ENCODE peak calls at places on chromosomes 7 and 10, in six cellular contexts. X is brain microvascular endothelial cell, L is colonic mucosa, G is esophagus muscularis mucosa, C is body of pancreas, W is hepatocyte. M is an unnamed sample.

GRCh38 chr10:11849908-11850307 is 26.8 kb downstream of the PROSER2 start:
- DNase-seq in X (no peak), L (no peak), G (no peak), C (no peak), W (no peak), M (no peak)

GRCh38 chr7:81672872-81673271 is 97.0 kb downstream of the HGF start:
- DNase-seq in X (no peak), L (no peak), G (no peak), C (no peak), W (no peak), M (no peak)

GRCh38 chr7:30688718-30689221 is 6.5 kb upstream of the CRHR2 start:
- DNase-seq in X (no peak), L (no peak), G (no peak), C (peak), W (peak), M (peak)

GRCh38 chr10:85642421-85643170 is 724.0 kb downstream of the GRID1 start:
- DNase-seq in X (peak), L (peak), G (no peak), C (no peak), W (peak), M (peak)

GRCh38 chr10:27947513-27947912 is 51.4 kb downstream of the ODAD2 start:
- DNase-seq in X (no peak), L (no peak), G (no peak), C (no peak), W (no peak), M (no peak)

GRCh38 chr10:61942997-61943457 is 41.5 kb downstream of the ARID5B start:
- DNase-seq in X (peak), L (no peak), G (no peak), C (no peak), W (no peak), M (peak)

GRCh38 chr7:26397326-26397725 is 105.7 kb downstream of the SNX10 start:
- DNase-seq in X (no peak), L (no peak), G (no peak), C (peak), W (peak), M (no peak)

GRCh38 chr10:4470231-4470840 is 355.7 kb upstream of the AKR1E2 start:
- DNase-seq in X (peak), L (no peak), G (no peak), C (no peak), W (no peak), M (peak)

GRCh38 chr7:20306499-20306946 is 24.2 kb upstream of the ITGB8 start:
- DNase-seq in X (peak), L (no peak), G (no peak), C (no peak), W (peak), M (no peak)

GRCh38 chr7:47582748-47583740 is 1.1 kb upstream of the TNS3 start:
- DNase-seq in X (no peak), L (no peak), G (no peak), C (no peak), W (no peak), M (no peak)

GRCh38 chr10:76396126-76396525 is 964.7 kb downstream of the LRMDA start:
- DNase-seq in X (no peak), L (no peak), G (no peak), C (no peak), W (no peak), M (no peak)

GRCh38 chr7:105805619-105806018 is 70.8 kb downstream of the ATXN7L1 start:
- DNase-seq in X (peak), L (no peak), G (no peak), C (no peak), W (no peak), M (no peak)

GRCh38 chr7:101507791-101508252 is 121.3 kb downstream of the MYL10 start:
- DNase-seq in X (peak), L (peak), G (no peak), C (peak), W (peak), M (peak)

GRCh38 chr7:155230169-155230593 is 67.5 kb upstream of the INSIG1 start:
- DNase-seq in X (peak), L (no peak), G (no peak), C (peak), W (peak), M (peak)

GRCh38 chr7:30459591-30460245 is 18.9 kb downstream of the NOD1 start:
- DNase-seq in X (peak), L (peak), G (no peak), C (peak), W (peak), M (peak)

GRCh38 chr7:50682079-50682478 is 100.6 kb downstream of the GRB10 start:
- DNase-seq in X (no peak), L (no peak), G (no peak), C (no peak), W (no peak), M (no peak)

GRCh38 chr7:7018290-7018689 is 164.1 kb upstream of the C1GALT1 start:
- DNase-seq in X (no peak), L (no peak), G (no peak), C (no peak), W (no peak), M (no peak)

GRCh38 chr7:107076781-107077698 is 32.5 kb downstream of the PRKAR2B start:
- DNase-seq in X (no peak), L (no peak), G (no peak), C (no peak), W (no peak), M (no peak)

GRCh38 chr10:118621304-118621942 is 26.0 kb upstream of the PRLHR start:
- DNase-seq in X (no peak), L (no peak), G (no peak), C (no peak), W (no peak), M (no peak)

GRCh38 chr10:77371848-77372247 is 265.8 kb downstream of the KCNMA1 start:
- DNase-seq in X (no peak), L (no peak), G (no peak), C (no peak), W (no peak), M (no peak)

GRCh38 chr7:126790763-126791162 is 462.0 kb downstream of the GRM8 start:
- DNase-seq in X (no peak), L (no peak), G (no peak), C (no peak), W (no peak), M (no peak)

GRCh38 chr7:123070702-123071286 is 75.3 kb upstream of the TAS2R16 start:
- DNase-seq in X (peak), L (no peak), G (no peak), C (peak), W (peak), M (no peak)

GRCh38 chr10:24707445-24707844 is 16.2 kb downstream of the ARHGAP21 start:
- DNase-seq in X (no peak), L (no peak), G (no peak), C (no peak), W (no peak), M (no peak)

GRCh38 chr10:73584737-73585136 is 6.4 kb downstream of the USP54 start:
- DNase-seq in X (no peak), L (no peak), G (no peak), C (no peak), W (no peak), M (no peak)

GRCh38 chr7:80284848-80285247 is 150.2 kb downstream of the GNAI1 start:
- DNase-seq in X (peak), L (no peak), G (no peak), C (no peak), W (peak), M (no peak)

DNA sequence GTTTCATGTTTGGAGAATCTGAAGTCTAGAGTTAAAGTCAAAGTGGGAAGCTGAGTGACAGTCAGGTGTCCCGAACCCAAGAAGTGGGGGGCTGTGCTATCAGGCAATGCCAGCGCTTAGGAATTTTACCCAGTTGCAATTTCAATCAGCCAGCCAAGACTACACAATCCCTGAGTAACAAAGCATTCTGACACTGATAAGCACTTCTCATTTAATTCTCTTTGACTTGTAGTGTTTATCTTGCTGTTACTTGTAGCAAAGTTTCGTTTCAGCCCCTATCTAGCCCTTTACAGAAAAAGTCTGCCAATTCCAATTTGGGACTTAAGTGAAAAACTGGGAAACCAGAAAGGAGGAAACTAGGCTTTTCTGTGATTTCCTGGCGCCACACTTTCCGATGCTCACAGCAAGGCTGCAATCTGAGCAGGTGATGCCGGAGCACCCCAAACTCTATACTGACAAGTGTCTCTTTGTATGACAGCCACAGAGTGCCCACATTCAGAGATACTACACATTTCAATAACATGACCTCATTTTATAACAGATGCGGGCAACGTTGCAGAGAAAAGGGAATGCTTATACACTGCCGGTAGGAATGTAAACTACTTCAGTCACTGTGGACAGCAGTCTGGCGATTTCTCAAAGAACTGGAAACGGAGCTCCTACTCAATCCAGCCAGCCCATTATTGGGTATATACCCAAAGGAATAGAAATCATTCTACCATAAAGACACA is 61.0 kb downstream of the ITIH5 start:
- DNase-seq in X (no peak), L (no peak), G (no peak), C (no peak), W (peak), M (no peak)
- H3K27ac ChIP-seq in X (no peak), L (no peak), G (peak), C (no peak), W (peak), M (no peak)

GRCh38 chr10:79390551-79391229 is 43.4 kb downstream of the PPIF start:
- DNase-seq in X (no peak), L (peak), G (no peak), C (peak), W (no peak), M (no peak)
- H3K27ac ChIP-seq in X (no peak), L (no peak), G (peak), C (no peak), W (no peak), M (no peak)

DNA sequence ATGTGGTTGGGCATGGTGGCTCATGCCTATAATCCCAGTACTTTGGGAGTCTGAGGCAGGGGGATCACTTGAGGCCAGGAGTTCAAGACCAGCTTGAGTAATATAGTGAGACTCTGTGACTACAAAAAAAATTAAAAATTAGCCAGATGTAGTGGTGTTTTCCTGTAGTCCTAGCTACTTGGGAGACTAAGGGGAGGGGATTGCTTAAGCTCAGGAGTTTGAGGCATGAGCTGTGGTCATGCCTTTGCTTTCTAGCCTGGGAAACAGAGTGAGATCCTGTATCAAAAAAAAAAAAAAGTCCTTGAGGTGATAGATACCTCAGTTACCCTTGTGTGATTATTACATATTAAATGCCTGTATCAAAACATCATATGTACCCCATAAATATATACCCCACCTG is 116.6 kb downstream of the SLC25A40 start:
- DNase-seq in X (no peak), L (no peak), G (no peak), C (no peak), W (no peak), M (no peak)
- H3K27ac ChIP-seq in X (no peak), L (no peak), G (no peak), C (no peak), W (no peak), M (no peak)

GRCh38 chr10:29628912-29629526 is 5.8 kb downstream of the SVIL start:
- DNase-seq in X (no peak), L (no peak), G (peak), C (no peak), W (no peak), M (no peak)

GRCh38 chr10:29623797-29624196 is 11.0 kb downstream of the SVIL start:
- DNase-seq in X (no peak), L (no peak), G (no peak), C (no peak), W (no peak), M (peak)

GRCh38 chr10:29630205-29631048 is 4.3 kb downstream of the SVIL start:
- DNase-seq in X (no peak), L (peak), G (peak), C (no peak), W (no peak), M (peak)

GRCh38 chr10:29631049-29631339 is 3.8 kb downstream of the SVIL start:
- DNase-seq in X (no peak), L (no peak), G (peak), C (no peak), W (no peak), M (no peak)

GRCh38 chr10:29627201-29628105 is 7.3 kb downstream of the SVIL start:
- DNase-seq in X (peak), L (no peak), G (no peak), C (no peak), W (no peak), M (no peak)
- H3K27ac ChIP-seq in X (peak), L (no peak), G (peak), C (peak), W (no peak), M (peak)

GRCh38 chr7:1539346-1540321 is 9.1 kb downstream of the MAFK start:
- DNase-seq in X (peak), L (no peak), G (no peak), C (no peak), W (peak), M (no peak)

GRCh38 chr7:1536105-1536767 is 5.7 kb downstream of the MAFK start:
- DNase-seq in X (no peak), L (no peak), G (no peak), C (no peak), W (no peak), M (no peak)

GRCh38 chr7:1536768-1537630 is 6.5 kb downstream of the MAFK start:
- DNase-seq in X (peak), L (peak), G (peak), C (peak), W (peak), M (peak)

GRCh38 chr7:1538544-1539345 is 8.2 kb downstream of the MAFK start:
- DNase-seq in X (no peak), L (no peak), G (no peak), C (no peak), W (peak), M (no peak)

GRCh38 chr7:1537631-1538412 is 7.3 kb downstream of the MAFK start:
- DNase-seq in X (peak), L (peak), G (peak), C (peak), W (peak), M (peak)
- H3K27ac ChIP-seq in X (peak), L (peak), G (peak), C (peak), W (peak), M (peak)

GRCh38 chr10:79381804-79382221 is 34.5 kb downstream of the PPIF start:
- DNase-seq in X (peak), L (peak), G (peak), C (peak), W (peak), M (no peak)

GRCh38 chr10:79379512-79380124 is 32.3 kb downstream of the PPIF start:
- DNase-seq in X (no peak), L (peak), G (peak), C (peak), W (no peak), M (no peak)

GRCh38 chr10:79380918-79381775 is 33.9 kb downstream of the PPIF start:
- DNase-seq in X (no peak), L (peak), G (peak), C (peak), W (no peak), M (no peak)

GRCh38 chr10:79378647-79379511 is 31.6 kb downstream of the PPIF start:
- DNase-seq in X (no peak), L (peak), G (peak), C (peak), W (no peak), M (no peak)

DNA sequence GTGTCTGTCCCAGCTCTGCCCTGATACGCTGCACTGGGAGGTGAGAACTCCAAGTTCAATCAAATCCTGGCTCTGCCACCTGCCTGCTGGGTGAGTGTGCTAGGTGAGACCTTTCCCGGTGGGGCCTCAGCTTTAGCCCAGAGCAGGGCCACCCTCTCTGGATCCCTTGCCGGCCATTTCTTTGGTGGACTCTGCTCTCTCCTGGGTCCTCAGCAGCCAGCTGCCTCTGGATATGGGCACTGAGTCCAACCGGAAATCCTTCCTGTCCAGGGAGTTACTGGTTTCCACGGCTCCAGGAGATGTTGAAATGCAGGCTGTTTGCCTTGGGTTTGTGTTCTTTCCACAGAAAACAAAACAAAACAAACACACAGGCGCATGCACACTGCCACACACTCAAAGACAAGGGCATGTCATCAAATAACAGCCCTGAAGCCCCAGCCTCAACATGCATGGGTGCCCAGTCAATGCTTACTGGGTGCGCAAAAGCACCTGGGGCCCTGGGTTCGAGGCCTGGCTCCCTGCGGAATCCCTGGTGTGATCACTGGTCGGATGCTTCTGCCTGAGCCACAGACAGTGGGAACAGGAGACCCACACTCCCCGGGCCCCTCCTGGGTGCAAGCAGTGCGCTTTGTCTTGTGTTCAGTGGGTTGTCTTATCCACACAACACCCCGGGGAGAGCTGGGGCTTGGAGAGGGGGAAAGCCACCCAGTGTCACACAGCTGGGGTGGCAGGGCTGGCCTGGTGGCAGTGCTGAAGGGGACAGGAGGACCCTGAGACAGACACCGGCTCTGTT is 33.1 kb downstream of the PPIF start:
- DNase-seq in X (no peak), L (peak), G (peak), C (peak), W (peak), M (no peak)
- H3K27ac ChIP-seq in X (no peak), L (peak), G (peak), C (no peak), W (peak), M (no peak)

GRCh38 chr10:132448248-132448731 is 51.3 kb downstream of the PWWP2B start:
- DNase-seq in X (no peak), L (peak), G (no peak), C (peak), W (peak), M (peak)
- H3K27ac ChIP-seq in X (peak), L (peak), G (peak), C (peak), W (peak), M (peak)

DNA sequence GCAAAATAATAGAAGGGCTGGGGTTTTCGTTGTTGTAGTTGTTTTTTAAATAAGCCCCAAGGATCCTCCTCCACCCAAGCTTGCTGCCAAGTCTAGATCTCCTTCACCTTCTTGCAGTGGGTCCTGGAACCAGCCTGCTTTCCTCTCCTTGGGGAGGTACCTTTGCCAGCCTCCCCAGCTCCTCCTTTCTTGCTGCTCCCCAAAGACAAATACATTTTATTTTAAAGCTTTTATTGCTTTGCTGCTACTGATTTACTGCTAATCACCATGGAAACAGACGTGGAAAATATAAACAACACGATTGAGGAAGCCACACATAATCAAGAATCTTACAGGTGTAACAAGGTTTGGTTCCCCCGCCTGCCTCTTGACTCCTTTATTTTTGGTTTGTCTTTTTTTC is 17.4 kb upstream of the SLF2 start:
- DNase-seq in X (no peak), L (peak), G (peak), C (no peak), W (no peak), M (no peak)
- H3K27ac ChIP-seq in X (no peak), L (peak), G (no peak), C (no peak), W (no peak), M (no peak)